ENCODE peak calls at places on chromosomes 6 and 20, in eight cellular contexts. D is heart right ventricle, K is aorta, L is RWPE2, H is heart left ventricle, S is adrenal gland, N is ascending aorta, W is Peyer's patch. G is an unnamed sample.

GRCh38 chr20:5078399-5078958 is 41.3 kb downstream of the PCNA start:
- DNase-seq in D (peak), K (peak), L (no peak), H (peak), S (peak), N (peak), W (peak), G (peak)

GRCh38 chr6:38063973-38064372 is 244.4 kb downstream of the ZFAND3 start:
- DNase-seq in D (no peak), K (no peak), L (no peak), H (no peak), S (no peak), N (no peak), W (no peak), G (no peak)

GRCh38 chr6:112618796-112619195 is 271.7 kb downstream of the RFPL4B start:
- DNase-seq in D (no peak), K (no peak), L (no peak), H (no peak), S (no peak), N (no peak), W (no peak), G (no peak)

GRCh38 chr6:1200706-1201105 is 111.2 kb upstream of the FOXQ1 start:
- DNase-seq in D (no peak), K (no peak), L (no peak), H (no peak), S (no peak), N (no peak), W (no peak), G (no peak)

GRCh38 chr6:115456848-115457247 is 603.8 kb downstream of the FRK start:
- DNase-seq in D (no peak), K (no peak), L (no peak), H (no peak), S (no peak), N (no peak), W (no peak), G (no peak)

GRCh38 chr6:166824880-166825250 is 131.5 kb downstream of the RNASET2 start:
- DNase-seq in D (no peak), K (no peak), L (no peak), H (no peak), S (no peak), N (no peak), W (no peak), G (no peak)

GRCh38 chr20:52031574-52032303 is 159.8 kb downstream of the ZFP64 start:
- DNase-seq in D (no peak), K (no peak), L (no peak), H (no peak), S (no peak), N (no peak), W (no peak), G (no peak)

GRCh38 chr6:113306552-113307145 is 550.5 kb upstream of the MARCKS start:
- DNase-seq in D (peak), K (peak), L (no peak), H (peak), S (peak), N (no peak), W (peak), G (no peak)

GRCh38 chr6:55756711-55757110 is 118.7 kb downstream of the BMP5 start:
- DNase-seq in D (no peak), K (no peak), L (no peak), H (no peak), S (peak), N (no peak), W (no peak), G (no peak)

GRCh38 chr6:152378154-152378553 is 259.0 kb downstream of the SYNE1 start:
- DNase-seq in D (no peak), K (no peak), L (no peak), H (no peak), S (no peak), N (no peak), W (no peak), G (no peak)

GRCh38 chr6:21327326-21328140 is 266.0 kb upstream of the SOX4 start:
- DNase-seq in D (no peak), K (no peak), L (no peak), H (no peak), S (no peak), N (no peak), W (no peak), G (no peak)

GRCh38 chr6:110563711-110564110 is 87.3 kb upstream of the SLC22A16 start:
- DNase-seq in D (no peak), K (no peak), L (no peak), H (no peak), S (no peak), N (no peak), W (no peak), G (no peak)

GRCh38 chr6:31293343-31293742 is 21.5 kb upstream of the HLA-C start:
- DNase-seq in D (no peak), K (no peak), L (no peak), H (no peak), S (no peak), N (no peak), W (no peak), G (no peak)

GRCh38 chr6:32609731-32610640 is 20.3 kb upstream of the HLA-DRB1 start:
- DNase-seq in D (peak), K (no peak), L (no peak), H (peak), S (peak), N (no peak), W (no peak), G (peak)

GRCh38 chr6:123587838-123588545 is 48.8 kb downstream of the TRDN start:
- DNase-seq in D (no peak), K (no peak), L (no peak), H (no peak), S (no peak), N (no peak), W (no peak), G (no peak)

GRCh38 chr20:58135441-58136170 is 92.8 kb downstream of the ANKRD60 start:
- DNase-seq in D (no peak), K (no peak), L (peak), H (no peak), S (no peak), N (no peak), W (no peak), G (no peak)

GRCh38 chr20:36273414-36274247 is 32.5 kb upstream of the DLGAP4 start:
- DNase-seq in D (no peak), K (no peak), L (peak), H (no peak), S (no peak), N (no peak), W (no peak), G (no peak)

GRCh38 chr20:48772183-48772976 is 55.4 kb downstream of the PREX1 start:
- DNase-seq in D (peak), K (peak), L (no peak), H (peak), S (peak), N (peak), W (peak), G (no peak)

GRCh38 chr6:81613606-81614005 is 138.9 kb downstream of the TENT5A start:
- DNase-seq in D (no peak), K (no peak), L (no peak), H (no peak), S (no peak), N (no peak), W (no peak), G (no peak)

GRCh38 chr6:134678436-134678889 is 271.4 kb downstream of the ALDH8A1 start:
- DNase-seq in D (peak), K (no peak), L (no peak), H (peak), S (peak), N (no peak), W (peak), G (no peak)

GRCh38 chr6:137489410-137490371 is 4.5 kb downstream of the OLIG3 start:
- DNase-seq in D (no peak), K (no peak), L (no peak), H (no peak), S (no peak), N (no peak), W (no peak), G (no peak)

DNA sequence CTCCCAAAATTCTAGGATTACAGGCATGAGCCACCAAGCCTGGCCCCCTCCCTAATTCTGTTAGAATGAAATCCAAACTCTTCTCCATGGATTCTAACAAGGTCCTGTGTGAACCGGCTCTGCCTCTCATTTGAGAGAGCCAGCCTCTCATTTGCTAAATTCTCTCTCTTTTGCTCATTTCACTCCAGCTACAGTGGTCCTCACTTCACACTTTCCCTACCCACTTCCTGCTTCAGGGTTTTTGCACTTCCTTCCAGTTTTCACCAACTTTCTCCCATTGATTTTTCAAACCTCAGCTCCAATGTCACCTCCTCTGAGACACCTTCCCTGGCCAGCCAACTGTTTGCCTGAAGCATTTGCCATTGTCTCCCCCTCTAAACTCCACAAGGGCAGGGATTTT is 5.1 kb downstream of the COX4I2 start:
- DNase-seq in D (no peak), K (no peak), L (no peak), H (no peak), S (no peak), N (no peak), W (no peak), G (no peak)
- H3K27ac ChIP-seq in D (no peak), K (no peak), L (no peak), H (no peak), S (no peak), N (no peak), W (no peak), G (no peak)

GRCh38 chr20:45366192-45366591 is 3.2 kb downstream of the SYS1 start:
- DNase-seq in D (no peak), K (no peak), L (no peak), H (no peak), S (no peak), N (no peak), W (no peak), G (no peak)

GRCh38 chr20:45370571-45371204 is 7.4 kb downstream of the TP53TG5 start:
- DNase-seq in D (no peak), K (no peak), L (no peak), H (no peak), S (no peak), N (no peak), W (peak), G (no peak)

GRCh38 chr20:45367126-45367525 is 4.2 kb downstream of the SYS1 start:
- DNase-seq in D (no peak), K (no peak), L (peak), H (no peak), S (no peak), N (no peak), W (no peak), G (no peak)

GRCh38 chr20:45366631-45367030 is 3.7 kb downstream of the SYS1 start:
- DNase-seq in D (no peak), K (no peak), L (peak), H (no peak), S (no peak), N (no peak), W (no peak), G (no peak)

DNA sequence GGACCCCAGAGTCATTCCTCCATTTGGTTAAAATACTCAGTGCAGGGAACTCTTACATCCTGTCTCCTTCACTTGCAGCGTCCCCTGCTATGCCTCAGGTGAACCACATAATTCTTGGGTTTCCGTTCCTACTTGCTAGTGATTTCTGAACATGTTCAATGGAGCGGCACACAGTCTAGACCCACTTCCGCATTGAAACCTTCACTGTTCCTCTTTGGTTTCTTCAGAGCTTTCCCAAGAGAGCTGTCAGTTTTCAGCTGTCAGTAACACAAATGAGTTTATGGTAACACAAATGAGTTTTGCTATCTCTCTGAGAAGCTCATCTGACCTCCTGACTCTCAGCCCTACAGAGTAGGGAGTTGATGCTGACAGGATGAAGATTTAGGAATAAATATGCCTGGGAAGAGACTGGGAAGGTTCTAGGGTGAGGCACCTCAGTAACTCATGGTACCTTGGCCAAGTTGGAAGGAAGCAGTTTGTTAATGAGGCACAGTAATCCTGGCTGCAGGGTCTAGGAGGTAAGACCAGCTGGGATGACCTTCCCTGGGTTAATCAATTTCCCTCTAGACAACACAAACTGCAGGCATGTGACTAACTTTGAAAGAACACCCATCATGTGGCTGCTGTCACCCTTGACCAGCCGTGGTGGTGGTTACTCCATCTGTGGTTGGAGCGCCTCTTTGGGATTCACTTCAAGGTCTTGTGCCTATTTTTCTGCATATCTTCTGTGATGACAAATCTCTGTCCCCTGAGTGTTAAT is 5.4 kb downstream of the SYS1 start:
- DNase-seq in D (no peak), K (no peak), L (no peak), H (no peak), S (no peak), N (no peak), W (no peak), G (peak)
- H3K4me3 ChIP-seq in D (no peak), K (no peak), L (no peak), H (no peak), S (no peak), N (no peak), W (no peak), G (peak)

DNA sequence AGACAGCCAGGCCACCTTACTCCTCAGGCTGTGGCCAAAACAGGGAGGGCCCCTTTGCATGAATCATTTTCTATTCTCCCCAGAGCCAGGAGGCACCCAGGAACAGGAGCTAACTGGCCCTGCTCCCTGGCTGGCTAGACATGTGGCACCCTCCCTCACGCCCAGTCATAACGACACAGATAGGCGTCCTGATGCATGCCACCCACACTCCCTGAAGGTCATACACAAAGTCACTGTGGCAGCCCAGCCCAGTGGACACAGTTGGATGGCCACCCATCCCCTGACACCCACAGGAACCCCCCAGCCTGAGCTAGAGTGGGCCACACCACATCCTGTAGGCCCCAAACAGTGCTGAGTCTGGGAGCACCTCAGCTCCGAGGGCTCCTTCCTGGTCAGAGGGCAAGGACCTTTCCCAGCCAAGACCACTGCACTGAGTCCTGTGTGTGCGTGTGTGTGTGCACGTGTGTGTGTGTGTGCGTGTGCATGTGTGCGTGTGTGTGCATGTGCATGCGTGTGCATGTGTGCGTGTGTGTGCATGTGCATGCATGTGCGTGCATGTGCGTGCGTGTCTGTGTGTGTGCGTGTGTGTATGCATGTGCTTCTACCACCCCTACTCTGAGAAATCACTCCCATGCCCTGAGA is 21.6 kb downstream of the TFEB start:
- DNase-seq in D (peak), K (no peak), L (no peak), H (peak), S (peak), N (no peak), W (no peak), G (no peak)
- H3K27ac ChIP-seq in D (peak), K (peak), L (peak), H (peak), S (peak), N (peak), W (no peak), G (no peak)

GRCh38 chr6:10721850-10722569 is 860 bp upstream of the TMEM14C start:
- DNase-seq in D (no peak), K (no peak), L (no peak), H (no peak), S (no peak), N (no peak), W (no peak), G (peak)

GRCh38 chr6:10722820-10723651 is at the start of gene TMEM14C:
- DNase-seq in D (peak), K (peak), L (peak), H (peak), S (peak), N (peak), W (peak), G (peak)

GRCh38 chr6:10719386-10720228 is 3.3 kb upstream of the TMEM14C start:
- DNase-seq in D (peak), K (peak), L (no peak), H (peak), S (no peak), N (no peak), W (no peak), G (peak)

GRCh38 chr6:10722570-10722819 is 375 bp upstream of the TMEM14C start:
- DNase-seq in D (no peak), K (no peak), L (no peak), H (no peak), S (no peak), N (no peak), W (no peak), G (peak)

GRCh38 chr6:10720229-10720959 is 2.5 kb upstream of the TMEM14C start:
- DNase-seq in D (peak), K (peak), L (no peak), H (peak), S (peak), N (no peak), W (peak), G (peak)
- H3K4me3 ChIP-seq in D (peak), K (peak), L (peak), H (peak), S (peak), N (peak), W (peak), G (peak)